ENCODE peak calls at places on chromosomes 13 and 19, in nine cellular contexts. Q, Z, V, T, D, U, O, W and R are unnamed samples.

GRCh38 chr13:41588899-41589298 is 131.5 kb downstream of the RGCC start:
- DNase-seq in V (no peak), U (peak; percentile 95), O (no peak), Z (no peak), Q (no peak), D (no peak), T (no peak), W (no peak), R (no peak)

GRCh38 chr19:13723206-13723605 is 41.1 kb upstream of the MRI1 start:
- DNase-seq in Z (no peak), T (no peak), W (no peak), Q (no peak), V (no peak), D (no peak), O (no peak), U (peak; percentile 20), R (no peak)

GRCh38 chr13:46109451-46109850 is 4.6 kb upstream of the CPB2 start:
- DNase-seq in T (no peak), O (no peak), Q (no peak), W (no peak), Z (no peak), D (no peak), V (no peak), U (no peak), R (no peak)

GRCh38 chr19:20154636-20155035 is 12.4 kb upstream of the ZNF486 start:
- DNase-seq in Q (no peak), D (no peak), T (no peak), V (no peak), O (no peak), W (no peak), U (no peak), Z (no peak), R (no peak)

GRCh38 chr19:55443045-55443823 is at the start of gene SHISA7:
- DNase-seq in U (no peak), T (no peak), W (no peak), Q (no peak), D (no peak), Z (no peak), V (no peak), O (no peak), R (no peak)

GRCh38 chr19:37874784-37875183 is 31.6 kb downstream of the WDR87 start:
- DNase-seq in W (no peak), V (no peak), O (no peak), Q (no peak), Z (no peak), T (no peak), U (peak; percentile 8), D (no peak), R (no peak)

GRCh38 chr13:49495783-49496762 is at the start of gene PHF11:
- DNase-seq in Q (peak; percentile 93), W (peak; percentile 89), U (peak; percentile 76), D (peak; percentile 81), O (peak; percentile 79), Z (peak; percentile 77), V (peak; percentile 95), T (peak; percentile 20), R (no peak)

GRCh38 chr19:58274771-58275199 is 4.0 kb upstream of the ZNF8 start:
- DNase-seq in O (no peak), W (no peak), Q (no peak), T (no peak), V (no peak), D (no peak), Z (no peak), U (peak; percentile 65), R (no peak)

GRCh38 chr13:44396295-44396962 is 22.8 kb downstream of the SERP2 start:
- DNase-seq in W (no peak), Q (peak; percentile 39), Z (no peak), D (no peak), V (no peak), T (no peak), O (no peak), U (no peak), R (no peak)

GRCh38 chr13:39577203-39577602 is 25.8 kb downstream of the LHFPL6 start:
- DNase-seq in V (no peak), D (no peak), O (no peak), Q (no peak), U (no peak), T (no peak), Z (no peak), W (no peak), R (no peak)

GRCh38 chr19:39156230-39156890 is 30.8 kb downstream of the PAK4 start:
- DNase-seq in U (peak; percentile 55), T (no peak), Z (no peak), W (no peak), Q (no peak), O (no peak), D (no peak), V (no peak), R (no peak)

GRCh38 chr13:111429064-111429558 is 108.7 kb downstream of the TEX29 start:
- DNase-seq in Z (no peak), T (no peak), O (peak; percentile 32), V (peak; percentile 69), U (peak; percentile 1), D (no peak), Q (no peak), W (no peak), R (peak; percentile 39)

GRCh38 chr19:34336781-34337271 is 28.2 kb upstream of the GPI start:
- DNase-seq in W (no peak), Q (no peak), Z (no peak), V (no peak), O (no peak), D (no peak), U (no peak), T (no peak), R (no peak)

DNA sequence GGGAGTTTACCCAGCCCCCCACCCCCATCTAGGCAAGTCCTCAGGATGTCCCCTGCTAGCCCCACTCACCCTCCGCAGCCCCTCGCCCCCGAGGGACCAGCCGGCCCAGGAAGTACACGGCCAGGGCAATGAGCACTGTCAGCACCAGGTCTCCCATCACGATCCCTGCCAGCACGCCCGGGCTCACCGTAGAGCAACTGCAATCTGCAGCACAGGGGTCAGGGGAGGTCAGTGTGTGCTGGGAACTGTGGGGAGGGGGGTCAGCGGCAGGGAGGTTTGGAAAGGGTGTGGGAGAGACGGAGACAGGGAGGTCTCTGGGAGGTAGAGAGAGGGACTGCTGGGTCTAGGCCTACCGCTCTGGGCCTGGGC is 734 bp downstream of the TYROBP start:
- DNase-seq in D (no peak), Q (no peak), O (no peak), U (no peak), T (no peak), V (peak; percentile 70), Z (no peak), W (no peak), R (no peak)
- H3K27ac ChIP-seq in D (peak overlapping the region; percentile 51), Q (no peak overlapping the region), O (peak overlapping the region; percentile 64), U (no peak overlapping the region), T (peak overlapping the region; percentile 27), V (peak overlapping the region; percentile 84), Z (no peak overlapping the region), W (peak overlapping the region; percentile 44), R (no peak overlapping the region)

GRCh38 chr13:34942732-34943674 is 933 bp downstream of the NBEA start:
- DNase-seq in U (no peak), V (peak; percentile 88), Q (peak; percentile 74), W (peak; percentile 49), O (peak; percentile 51), T (no peak), Z (peak; percentile 34), D (peak; percentile 24), R (no peak)

GRCh38 chr13:34941436-34941834 is 635 bp upstream of the NBEA start:
- DNase-seq in T (no peak), Z (no peak), Q (no peak), V (no peak), O (no peak), U (no peak), D (no peak), W (no peak), R (no peak)

GRCh38 chr13:34939771-34940170 is 2.3 kb upstream of the NBEA start:
- DNase-seq in T (no peak), W (no peak), Z (no peak), D (no peak), U (no peak), Q (no peak), V (no peak), O (no peak), R (no peak)

GRCh38 chr13:34941835-34942731 is at the start of gene NBEA:
- DNase-seq in D (peak; percentile 77), T (peak; percentile 12), V (peak; percentile 96), Q (peak; percentile 92), U (peak; percentile 63), Z (peak; percentile 84), O (peak; percentile 85), W (peak; percentile 83), R (peak; percentile 35)

GRCh38 chr13:34943675-34944634 is 1.9 kb downstream of the NBEA start:
- DNase-seq in V (no peak), Q (no peak), Z (no peak), U (no peak), O (no peak), W (no peak), D (no peak), T (no peak), R (no peak)
- H3K9me3 ChIP-seq in V (no peaks in the 10 kb centered on the region), Q (no peaks in the 10 kb centered on the region), Z (no peaks in the 10 kb centered on the region), U (no peaks in the 10 kb centered on the region), O (no peaks in the 10 kb centered on the region), W (no peaks in the 10 kb centered on the region), D (no peaks in the 10 kb centered on the region), T (no peaks in the 10 kb centered on the region), R (no peaks in the 10 kb centered on the region)

DNA sequence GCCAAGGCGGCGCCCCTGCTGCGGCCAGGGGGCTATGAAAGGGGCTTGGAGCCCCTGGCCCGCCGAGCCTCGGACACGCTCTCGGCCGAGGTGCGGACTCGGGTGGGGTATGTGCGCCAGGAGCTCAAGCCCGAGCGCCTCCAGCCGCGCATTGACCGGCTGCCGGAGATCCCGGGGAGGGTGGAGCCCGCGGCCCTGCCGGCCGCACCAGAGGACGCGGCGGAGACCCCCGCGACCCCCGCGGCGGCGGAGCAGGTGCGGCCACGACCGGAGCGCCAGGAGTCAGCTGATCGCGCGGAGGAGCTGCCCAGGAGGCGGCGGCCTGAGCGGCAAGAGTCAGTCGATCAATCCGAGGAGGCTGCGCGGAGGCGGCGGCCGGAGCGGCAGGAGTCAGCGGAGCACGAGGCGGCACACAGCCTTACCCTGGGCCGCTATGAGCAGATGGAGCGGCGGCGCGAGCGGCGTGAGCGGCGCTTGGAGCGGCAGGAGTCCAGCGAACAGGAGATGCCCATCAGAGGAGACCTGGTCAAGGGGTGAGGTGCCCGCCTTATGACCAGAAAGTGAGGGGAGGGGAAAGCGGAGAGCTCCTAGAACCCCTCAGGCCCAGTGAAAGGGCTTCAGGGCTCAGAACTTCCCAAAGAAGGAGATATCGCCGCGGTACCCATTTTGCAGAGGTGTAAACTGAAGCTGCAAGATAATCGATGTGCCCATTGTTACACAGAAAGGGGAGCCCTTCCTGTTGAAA is 8.8 kb upstream of the SHKBP1 start:
- DNase-seq in D (no peak), Z (no peak), V (peak; percentile 85), W (no peak), Q (no peak), U (peak; percentile 11), O (no peak), T (no peak), R (no peak)
- H3K4me3 ChIP-seq in D (peak overlapping the region; percentile 52), Z (peak overlapping the region; percentile 2), V (peak overlapping the region; percentile 27), W (peak overlapping the region; percentile 35), Q (peak overlapping the region; percentile 54), U (peak overlapping the region; percentile 49), O (no peak overlapping the region), T (no peak overlapping the region), R (peak overlapping the region; percentile 33)

DNA sequence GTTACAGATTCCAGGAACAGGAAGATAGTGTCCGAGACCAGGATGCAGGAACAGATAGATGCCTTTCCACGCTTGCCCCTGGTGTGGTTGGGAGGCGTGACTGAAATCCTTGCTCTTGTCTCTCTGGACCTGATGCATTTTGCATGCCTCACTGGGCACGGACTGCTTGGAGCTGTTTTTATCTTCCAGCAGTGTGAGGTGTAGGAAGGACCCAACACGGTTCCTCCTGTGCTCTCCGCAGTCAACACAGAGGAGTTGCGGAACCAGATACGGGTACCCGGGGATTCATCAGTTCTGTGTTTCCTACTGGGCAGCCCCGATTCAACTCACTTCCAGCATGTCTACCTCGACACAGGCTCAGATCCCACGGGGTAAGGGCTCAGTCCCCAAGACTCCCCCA is 6.5 kb downstream of the DOT1L start:
- DNase-seq in O (no peak), U (no peak), V (no peak), T (no peak), Z (no peak), W (no peak), Q (no peak), D (no peak), R (no peak)
- H3K27ac ChIP-seq in O (no peak overlapping the region), U (peak overlapping the region; percentile 34), V (peak overlapping the region; percentile 98), T (no peak overlapping the region), Z (no peak overlapping the region), W (no peak overlapping the region), Q (no peak overlapping the region), D (peak overlapping the region; percentile 92), R (no peak overlapping the region)